ENCODE peak calls at places on chromosomes 1 and 21, in six cellular contexts. S, Q, V, R, L and N are unnamed samples.

GRCh38 chr1:150582371-150582770 is 3.0 kb upstream of the MCL1 start:
- DNase-seq in S (no peak), Q (no peak), V (no peak), R (no peak), L (no peak), N (no peak)

GRCh38 chr1:95219407-95219806 is 14.6 kb upstream of the RWDD3 start:
- DNase-seq in S (no peak), Q (no peak), V (no peak), R (no peak), L (no peak), N (no peak)

GRCh38 chr1:161084205-161084988 is 5.0 kb downstream of the NECTIN4 start:
- DNase-seq in S (no peak), Q (no peak), V (no peak), R (peak; percentile 19), L (no peak), N (no peak)

GRCh38 chr1:41041866-41042265 is 20.3 kb upstream of the SLFNL1 start:
- DNase-seq in S (no peak), Q (no peak), V (no peak), R (no peak), L (no peak), N (no peak)

GRCh38 chr1:248924696-248925532 is 18.9 kb downstream of the PGBD2 start:
- DNase-seq in S (no peak), Q (peak; percentile 36), V (no peak), R (peak; percentile 58), L (no peak), N (peak; percentile 74)

GRCh38 chr1:93132638-93133037 is 47.6 kb downstream of the TMED5 start:
- DNase-seq in S (no peak), Q (no peak), V (no peak), R (no peak), L (no peak), N (no peak)

GRCh38 chr1:222048030-222048632 is 306.2 kb upstream of the DUSP10 start:
- DNase-seq in S (no peak), Q (no peak), V (no peak), R (peak; percentile 75), L (no peak), N (no peak)

GRCh38 chr1:171188388-171189266 is 3.5 kb downstream of the FMO2 start:
- DNase-seq in S (no peak), Q (no peak), V (peak; percentile 41), R (peak; percentile 86), L (no peak), N (no peak)

GRCh38 chr1:232335261-232335660 is 294.7 kb downstream of the SIPA1L2 start:
- DNase-seq in S (no peak), Q (no peak), V (no peak), R (no peak), L (no peak), N (no peak)

GRCh38 chr21:39022035-39022900 is 161.0 kb downstream of the PSMG1 start:
- DNase-seq in S (no peak), Q (no peak), V (no peak), R (no peak), L (no peak), N (no peak)

GRCh38 chr1:222995620-222996306 is 147.3 kb downstream of the TLR5 start:
- DNase-seq in S (no peak), Q (no peak), V (no peak), R (no peak), L (no peak), N (no peak)

GRCh38 chr1:48000883-48001282 is 3.7 kb upstream of the TRABD2B start:
- DNase-seq in S (no peak), Q (no peak), V (no peak), R (no peak), L (no peak), N (no peak)

GRCh38 chr1:229557214-229557850 is 1.2 kb downstream of the ABCB10 start:
- DNase-seq in S (no peak), Q (no peak), V (no peak), R (peak; percentile 37), L (no peak), N (no peak)

GRCh38 chr1:98732985-98733781 is 71.7 kb downstream of the SNX7 start:
- DNase-seq in S (no peak), Q (no peak), V (no peak), R (peak; percentile 4), L (no peak), N (no peak)

GRCh38 chr1:20187103-20187812 is 940 bp upstream of the PLA2G2C start:
- DNase-seq in S (no peak), Q (peak; percentile 83), V (no peak), R (no peak), L (no peak), N (no peak)

GRCh38 chr1:94335950-94336349 is 82.2 kb upstream of the ABCD3 start:
- DNase-seq in S (no peak), Q (peak; percentile 95), V (no peak), R (peak; percentile 96), L (no peak), N (no peak)

GRCh38 chr1:61207416-61207815 is 125.1 kb downstream of the NFIA start:
- DNase-seq in S (no peak), Q (no peak), V (no peak), R (no peak), L (no peak), N (no peak)

GRCh38 chr1:109667452-109668122 is at the start of gene GSTM2:
- DNase-seq in S (peak; percentile 96), Q (no peak), V (peak; percentile 96), R (peak; percentile 84), L (peak; percentile 80), N (peak; percentile 95)

GRCh38 chr1:162213281-162213909 is 143.9 kb downstream of the NOS1AP start:
- DNase-seq in S (peak; percentile 73), Q (peak; percentile 63), V (peak; percentile 42), R (peak; percentile 56), L (no peak), N (no peak)

GRCh38 chr1:49229555-49229954 is 452.9 kb upstream of the BEND5 start:
- DNase-seq in S (no peak), Q (peak; percentile 55), V (no peak), R (no peak), L (no peak), N (no peak)

GRCh38 chr1:83931658-83932253 is 67.2 kb downstream of the TTLL7 start:
- DNase-seq in S (no peak), Q (no peak), V (no peak), R (peak; percentile 72), L (no peak), N (no peak)

GRCh38 chr1:244435562-244436205 is 16.0 kb downstream of the ADSS2 start:
- DNase-seq in S (no peak), Q (no peak), V (no peak), R (peak; percentile 46), L (no peak), N (no peak)

GRCh38 chr1:78005755-78006154 is 1.0 kb downstream of the DNAJB4 start:
- DNase-seq in S (no peak), Q (peak; percentile 75), V (no peak), R (peak; percentile 97), L (no peak), N (no peak)

GRCh38 chr1:235079443-235079967 is 49.1 kb downstream of the TOMM20 start:
- DNase-seq in S (peak; percentile 90), Q (peak; percentile 99), V (no peak), R (no peak), L (no peak), N (peak; percentile 66)

GRCh38 chr1:206784471-206784903 is 12.2 kb upstream of the IL10 start:
- DNase-seq in S (no peak), Q (no peak), V (no peak), R (no peak), L (no peak), N (peak; percentile 87)
- H3K4me1 ChIP-seq in S (peaks cover 4% of the 10 kb centered on the region), Q (peaks cover 2% of the 10 kb centered on the region), V (no peaks in the 10 kb centered on the region), R (no peaks in the 10 kb centered on the region), L (no peaks in the 10 kb centered on the region), N (peaks cover 52% of the 10 kb centered on the region)

GRCh38 chr1:34188418-34188817 is 11.7 kb downstream of the C1orf94 start:
- DNase-seq in S (no peak), Q (no peak), V (no peak), R (no peak), L (no peak), N (no peak)
- TF ChIP-seq CTCF in S (no peak), Q (no peak), V (no peak), R (no peak), L (no peak), N (no peak)

GRCh38 chr1:23592209-23592905 is 33.1 kb upstream of the ID3 start:
- DNase-seq in S (no peak), Q (no peak), V (no peak), R (no peak), L (no peak), N (no peak)

GRCh38 chr1:23594149-23594917 is 35.0 kb upstream of the ID3 start:
- DNase-seq in S (no peak), Q (no peak), V (no peak), R (no peak), L (no peak), N (no peak)

GRCh38 chr1:23593042-23593521 is 33.8 kb upstream of the ID3 start:
- DNase-seq in S (no peak), Q (peak; percentile 64), V (no peak), R (no peak), L (no peak), N (no peak)

GRCh38 chr1:23594927-23595353 is 35.6 kb upstream of the ID3 start:
- DNase-seq in S (no peak), Q (no peak), V (no peak), R (no peak), L (no peak), N (peak; percentile 87)

DNA sequence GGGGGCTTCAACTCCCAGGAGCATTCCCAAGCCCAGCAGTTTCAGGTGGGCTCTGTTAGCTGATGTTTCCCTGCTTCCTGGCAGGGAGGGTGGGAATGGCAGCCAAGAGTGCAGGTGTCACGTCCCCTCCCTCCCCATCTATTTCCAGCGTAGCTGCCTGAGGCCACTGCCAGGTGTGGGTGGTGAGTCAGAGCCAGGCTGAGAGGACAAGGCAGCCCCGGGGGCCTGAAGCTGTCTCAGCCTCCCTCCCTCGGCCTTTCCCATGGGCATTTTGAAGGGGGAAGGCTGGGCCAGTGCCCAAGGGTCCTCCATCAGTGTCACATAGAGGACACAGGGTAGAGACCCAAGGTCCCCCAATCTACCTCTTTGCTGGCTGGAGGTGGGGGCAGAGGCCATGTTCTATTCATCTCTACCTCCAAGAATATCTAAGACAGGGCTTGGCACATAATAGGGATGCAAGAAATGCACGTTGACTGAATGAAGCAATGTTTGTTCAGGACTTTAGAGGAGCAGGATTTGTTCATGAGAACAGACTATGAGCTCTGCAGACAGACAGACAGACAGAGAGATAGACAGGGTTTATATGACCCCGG is 34.4 kb upstream of the ID3 start:
- DNase-seq in S (no peak), Q (peak; percentile 90), V (no peak), R (no peak), L (no peak), N (no peak)
- H3K4me3 ChIP-seq in S (no peak overlapping the region), Q (no peak overlapping the region), V (no peak overlapping the region), R (no peak overlapping the region), L (no peak overlapping the region), N (no peak overlapping the region)

DNA sequence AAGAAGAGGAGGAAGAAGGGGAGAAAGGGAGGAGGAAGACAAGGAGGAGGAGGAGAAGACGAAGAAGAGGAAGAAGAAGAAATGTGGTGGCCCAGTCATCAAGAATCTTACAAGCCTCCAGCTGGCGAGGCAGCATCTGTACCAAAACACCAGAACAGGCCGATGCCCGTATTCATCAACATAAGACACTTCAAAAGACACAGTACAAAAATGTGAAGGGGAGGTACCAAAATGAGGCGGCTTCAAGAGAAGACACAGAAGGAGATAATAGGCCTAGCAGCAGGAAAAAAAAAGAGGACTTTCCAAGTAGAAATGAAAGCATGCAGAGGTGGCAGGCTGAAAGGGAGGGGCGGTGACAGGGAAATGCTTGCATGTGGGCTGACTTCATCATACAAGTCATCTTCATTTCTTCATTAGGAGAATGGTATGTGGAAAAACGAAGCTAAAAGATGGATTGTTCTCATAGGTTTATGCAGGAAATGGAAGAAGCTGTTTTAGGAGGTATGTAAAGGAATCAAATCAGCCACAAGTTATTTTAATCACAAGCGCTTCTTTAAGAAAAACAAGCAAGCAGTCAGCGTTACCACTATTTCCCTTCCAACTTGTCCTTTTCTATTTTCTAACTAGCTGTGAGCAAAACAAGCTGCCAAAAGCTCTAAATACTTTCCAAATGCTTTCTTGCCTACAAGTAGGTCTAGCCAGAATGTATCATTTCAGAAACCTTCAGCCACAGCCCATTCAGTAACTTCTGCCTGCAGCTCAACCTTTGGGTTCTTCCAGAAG is 192.3 kb downstream of the SLC45A1 start:
- DNase-seq in S (no peak), Q (no peak), V (no peak), R (peak; percentile 82), L (no peak), N (no peak)
- H3K4me1 ChIP-seq in S (peaks cover 4% of the 10 kb centered on the region), Q (no peaks in the 10 kb centered on the region), V (peaks cover 34% of the 10 kb centered on the region), R (peaks cover 7% of the 10 kb centered on the region), L (peaks cover 4% of the 10 kb centered on the region), N (peaks cover 36% of the 10 kb centered on the region)